ENCODE peak calls at places on chromosomes 13 and 19, in four cellular contexts. One of them, this sample, is unnamed.

GRCh38 chr13:48819889-48820288 is 155.8 kb upstream of the FNDC3A start:
- DNase-seq in stimulated activated CD4-positive, alpha-beta T cell treated with anti-CD3 and anti-CD28 coated beads, TNF-alpha, amount 100 ng/mL, for 24 hours: no peak
- DNase-seq in activated gamma-delta T cell treated with anti-CD3 and anti-CD28 coated beads, Interleukin-2, amount 50 U/mL, for 16 hours: no peak
- DNase-seq in astrocyte: no peak
- DNase-seq in this sample: no peak

GRCh38 chr19:55581145-55581827 is 638 bp upstream of the ZNF579 start:
- DNase-seq in activated gamma-delta T cell treated with anti-CD3 and anti-CD28 coated beads, Interleukin-2, amount 50 U/mL, for 16 hours: no peak
- DNase-seq in stimulated activated CD4-positive, alpha-beta T cell treated with anti-CD3 and anti-CD28 coated beads, TNF-alpha, amount 100 ng/mL, for 24 hours: no peak
- DNase-seq in astrocyte: no peak
- DNase-seq in this sample: no peak

GRCh38 chr13:22076658-22077057 is 405.8 kb downstream of the FGF9 start:
- DNase-seq in activated gamma-delta T cell treated with anti-CD3 and anti-CD28 coated beads, Interleukin-2, amount 50 U/mL, for 16 hours: no peak
- DNase-seq in astrocyte: no peak
- DNase-seq in stimulated activated CD4-positive, alpha-beta T cell treated with anti-CD3 and anti-CD28 coated beads, TNF-alpha, amount 100 ng/mL, for 24 hours: no peak
- DNase-seq in this sample: no peak

GRCh38 chr13:112117258-112117954 is 50.5 kb downstream of the SOX1 start:
- DNase-seq in activated gamma-delta T cell treated with anti-CD3 and anti-CD28 coated beads, Interleukin-2, amount 50 U/mL, for 16 hours: no peak
- DNase-seq in stimulated activated CD4-positive, alpha-beta T cell treated with anti-CD3 and anti-CD28 coated beads, TNF-alpha, amount 100 ng/mL, for 24 hours: no peak
- DNase-seq in astrocyte: no peak
- DNase-seq in this sample: no peak

GRCh38 chr19:8334458-8335342 is 8.4 kb downstream of the KANK3 start:
- DNase-seq in stimulated activated CD4-positive, alpha-beta T cell treated with anti-CD3 and anti-CD28 coated beads, TNF-alpha, amount 100 ng/mL, for 24 hours: no peak
- DNase-seq in astrocyte: peak; percentile 58
- DNase-seq in activated gamma-delta T cell treated with anti-CD3 and anti-CD28 coated beads, Interleukin-2, amount 50 U/mL, for 16 hours: no peak
- DNase-seq in this sample: peak; percentile 74

GRCh38 chr13:24161010-24161775 is 673 bp downstream of the SPATA13 start:
- DNase-seq in activated gamma-delta T cell treated with anti-CD3 and anti-CD28 coated beads, Interleukin-2, amount 50 U/mL, for 16 hours: peak; percentile 17
- DNase-seq in astrocyte: no peak
- DNase-seq in stimulated activated CD4-positive, alpha-beta T cell treated with anti-CD3 and anti-CD28 coated beads, TNF-alpha, amount 100 ng/mL, for 24 hours: peak; percentile 18
- DNase-seq in this sample: no peak

GRCh38 chr19:31132753-31133110 is 216.5 kb downstream of the TSHZ3 start:
- DNase-seq in astrocyte: no peak
- DNase-seq in stimulated activated CD4-positive, alpha-beta T cell treated with anti-CD3 and anti-CD28 coated beads, TNF-alpha, amount 100 ng/mL, for 24 hours: no peak
- DNase-seq in activated gamma-delta T cell treated with anti-CD3 and anti-CD28 coated beads, Interleukin-2, amount 50 U/mL, for 16 hours: no peak
- DNase-seq in this sample: no peak

GRCh38 chr19:49893135-49893534 is 3.6 kb downstream of the IL4I1 start:
- DNase-seq in activated gamma-delta T cell treated with anti-CD3 and anti-CD28 coated beads, Interleukin-2, amount 50 U/mL, for 16 hours: no peak
- DNase-seq in stimulated activated CD4-positive, alpha-beta T cell treated with anti-CD3 and anti-CD28 coated beads, TNF-alpha, amount 100 ng/mL, for 24 hours: no peak
- DNase-seq in astrocyte: no peak
- DNase-seq in this sample: no peak

This sample was measured in left ventricle myocardium superior.